ENCODE peak calls at places on chromosome 9, in five cellular contexts. S is non-pigmented ciliary epithelial cell; H is stimulated activated CD8-positive, alpha-beta memory T cell treated with anti-CD3 and anti-CD28 coated beads, Interleukin-7, amount 100 ng/mL, for 48 hours; Z is upper lobe of left lung; L is body of pancreas. E is an unnamed sample.

GRCh38 chr9:136567651-136568287 is 21.9 kb upstream of the NOTCH1 start:
- DNase-seq in S (no peak), H (no peak), Z (peak; percentile 70), L (peak; percentile 78), E (peak; percentile 86)

GRCh38 chr9:33740075-33740474 is 55.3 kb upstream of the PRSS3 start:
- DNase-seq in S (no peak), H (no peak), Z (no peak), L (no peak), E (no peak)

GRCh38 chr9:115944166-115944948 is 209.2 kb upstream of the PAPPA start:
- DNase-seq in S (peak; percentile 99), H (no peak), Z (no peak), L (peak; percentile 66), E (peak; percentile 80)

GRCh38 chr9:28539432-28539831 is 966.2 kb upstream of the C9orf72 start:
- DNase-seq in S (no peak), H (no peak), Z (no peak), L (no peak), E (no peak)

GRCh38 chr9:113501821-113502220 is 38.3 kb downstream of the RGS3 start:
- DNase-seq in S (no peak), H (no peak), Z (no peak), L (no peak), E (no peak)

GRCh38 chr9:89496645-89497044 is 1.3 kb downstream of the SEMA4D start:
- DNase-seq in S (no peak), H (no peak), Z (peak; percentile 54), L (no peak), E (no peak)

GRCh38 chr9:22084336-22085035 is 75.4 kb upstream of the CDKN2B start:
- DNase-seq in S (peak; percentile 91), H (no peak), Z (no peak), L (no peak), E (no peak)

GRCh38 chr9:12740845-12741244 is 34.0 kb upstream of the LURAP1L start:
- DNase-seq in S (no peak), H (no peak), Z (no peak), L (no peak), E (no peak)

GRCh38 chr9:22100626-22101025 is 91.5 kb upstream of the CDKN2B start:
- DNase-seq in S (no peak), H (no peak), Z (no peak), L (no peak), E (no peak)

GRCh38 chr9:135091545-135091944 is 4.1 kb downstream of the OLFM1 start:
- DNase-seq in S (no peak), H (no peak), Z (no peak), L (no peak), E (no peak)

GRCh38 chr9:79976501-79977444 is 405.0 kb downstream of the TLE4 start:
- DNase-seq in S (no peak), H (no peak), Z (peak; percentile 49), L (no peak), E (no peak)

GRCh38 chr9:121945849-121946248 is 147.3 kb downstream of the TTLL11 start:
- DNase-seq in S (no peak), H (no peak), Z (no peak), L (no peak), E (no peak)

GRCh38 chr9:28801144-28801799 is 1228.0 kb upstream of the C9orf72 start:
- DNase-seq in S (peak; percentile 32), H (no peak), Z (no peak), L (no peak), E (no peak)

GRCh38 chr9:134215709-134216448 is 51.5 kb upstream of the RNU6ATAC start:
- DNase-seq in S (no peak), H (no peak), Z (no peak), L (no peak), E (no peak)

GRCh38 chr9:134644715-134645606 is 3.4 kb downstream of the COL5A1 start:
- DNase-seq in S (peak; percentile 95), H (no peak), Z (peak; percentile 85), L (peak; percentile 35), E (peak; percentile 87)

GRCh38 chr9:69466151-69466550 is 141.1 kb downstream of the ENTREP1 start:
- DNase-seq in S (no peak), H (no peak), Z (no peak), L (no peak), E (no peak)

GRCh38 chr9:134752476-134752875 is 110.9 kb downstream of the COL5A1 start:
- DNase-seq in S (no peak), H (no peak), Z (no peak), L (no peak), E (no peak)

GRCh38 chr9:124660341-124660801 is 110.7 kb downstream of the NR6A1 start:
- DNase-seq in S (peak; percentile 52), H (no peak), Z (no peak), L (no peak), E (no peak)

GRCh38 chr9:74887981-74888370 is 255 bp upstream of the TRPM6 start:
- DNase-seq in S (no peak), H (no peak), Z (no peak), L (no peak), E (no peak)

GRCh38 chr9:95125652-95126051 is 191.9 kb downstream of the FANCC start:
- DNase-seq in S (no peak), H (no peak), Z (no peak), L (no peak), E (peak; percentile 36)

GRCh38 chr9:107174441-107174840 is 108.6 kb upstream of the RAD23B start:
- DNase-seq in S (no peak), H (no peak), Z (peak; percentile 40), L (no peak), E (no peak)

GRCh38 chr9:122213589-122214413 is 15.0 kb downstream of the LHX6 start:
- DNase-seq in S (no peak), H (peak; percentile 14), Z (peak; percentile 90), L (no peak), E (no peak)

GRCh38 chr9:91740713-91741112 is 209.3 kb downstream of the ROR2 start:
- DNase-seq in S (no peak), H (no peak), Z (no peak), L (no peak), E (no peak)

GRCh38 chr9:91724609-91725505 is 225.2 kb downstream of the ROR2 start:
- DNase-seq in S (no peak), H (no peak), Z (peak; percentile 79), L (no peak), E (no peak)

GRCh38 chr9:111386386-111386785 is 56.4 kb upstream of the OR2K2 start:
- DNase-seq in S (no peak), H (no peak), Z (no peak), L (no peak), E (no peak)

GRCh38 chr9:16664211-16664610 is 206.3 kb downstream of the BNC2 start:
- DNase-seq in S (no peak), H (no peak), Z (no peak), L (no peak), E (no peak)

GRCh38 chr9:14678776-14679175 is 14.5 kb downstream of the ZDHHC21 start:
- DNase-seq in S (no peak), H (no peak), Z (no peak), L (no peak), E (no peak)

GRCh38 chr9:12658531-12659209 is 34.5 kb upstream of the TYRP1 start:
- DNase-seq in S (no peak), H (no peak), Z (peak; percentile 24), L (no peak), E (no peak)